ENCODE peak calls at places on chromosomes 16 and 17, in eight cellular contexts. S is right cardiac atrium; G is mucosa of descending colon; A is Peyer's patch; K is effector memory CD4-positive, alpha-beta T cell; M is neuronal stem cell; Z is H9; C is transverse colon. T is an unnamed sample. For H3K4me1, the result is how much of the 10 kb centered on the place peaks cover.

GRCh38 chr17:57425903-57426574 is 169.7 kb downstream of the MSI2 start:
- DNase-seq in S (no peak), G (no peak), A (no peak), K (no peak), M (no peak), Z (no peak), C (no peak), T (no peak)

GRCh38 chr17:15266325-15266950 is 1.3 kb upstream of the PMP22 start:
- DNase-seq in S (no peak), G (no peak), A (no peak), K (no peak), M (no peak), Z (no peak), C (no peak), T (no peak)

GRCh38 chr16:73210686-73211085 is 162.8 kb upstream of the ZFHX3 start:
- DNase-seq in S (no peak), G (no peak), A (no peak), K (no peak), M (no peak), Z (no peak), C (no peak), T (no peak)

GRCh38 chr16:29170393-29171239 is 185.8 kb downstream of the LAT start:
- DNase-seq in S (peak), G (no peak), A (no peak), K (no peak), M (no peak), Z (no peak), C (no peak), T (no peak)

GRCh38 chr16:87843678-87844373 is 25.5 kb downstream of the SLC7A5 start:
- DNase-seq in S (no peak), G (no peak), A (no peak), K (no peak), M (no peak), Z (no peak), C (no peak), T (no peak)

GRCh38 chr17:41785876-41786226 is 660 bp downstream of the JUP start:
- DNase-seq in S (peak), G (peak), A (no peak), K (no peak), M (no peak), Z (peak), C (peak), T (peak)

GRCh38 chr16:14304891-14305459 is 233.9 kb downstream of the MRTFB start:
- DNase-seq in S (no peak), G (no peak), A (no peak), K (no peak), M (no peak), Z (no peak), C (no peak), T (no peak)

GRCh38 chr16:1245452-1246005 is 5.0 kb downstream of the TPSAB1 start:
- DNase-seq in S (no peak), G (peak), A (no peak), K (no peak), M (no peak), Z (no peak), C (no peak), T (no peak)

GRCh38 chr17:10318540-10318939 is 54.3 kb downstream of the MYH13 start:
- DNase-seq in S (no peak), G (no peak), A (no peak), K (no peak), M (no peak), Z (no peak), C (no peak), T (no peak)

GRCh38 chr17:12024332-12024731 is 3.7 kb downstream of the MAP2K4 start:
- DNase-seq in S (no peak), G (no peak), A (no peak), K (no peak), M (no peak), Z (no peak), C (no peak), T (no peak)

GRCh38 chr17:78421534-78422266 is 43.3 kb downstream of the PGS1 start:
- DNase-seq in S (peak), G (peak), A (peak), K (peak), M (peak), Z (peak), C (peak), T (peak)

GRCh38 chr16:69930117-69930776 is 20.9 kb upstream of the CLEC18A start:
- DNase-seq in S (peak), G (no peak), A (peak), K (peak), M (peak), Z (peak), C (peak), T (no peak)

GRCh38 chr17:77391668-77392375 is 251.1 kb downstream of the SEC14L1 start:
- DNase-seq in S (peak), G (no peak), A (no peak), K (no peak), M (no peak), Z (peak), C (peak), T (no peak)
- H3K4me1 ChIP-seq in S (half or more), G (half or more), A (under half), K (half or more), M (half or more), Z (under half), C (half or more), T (half or more)

DNA sequence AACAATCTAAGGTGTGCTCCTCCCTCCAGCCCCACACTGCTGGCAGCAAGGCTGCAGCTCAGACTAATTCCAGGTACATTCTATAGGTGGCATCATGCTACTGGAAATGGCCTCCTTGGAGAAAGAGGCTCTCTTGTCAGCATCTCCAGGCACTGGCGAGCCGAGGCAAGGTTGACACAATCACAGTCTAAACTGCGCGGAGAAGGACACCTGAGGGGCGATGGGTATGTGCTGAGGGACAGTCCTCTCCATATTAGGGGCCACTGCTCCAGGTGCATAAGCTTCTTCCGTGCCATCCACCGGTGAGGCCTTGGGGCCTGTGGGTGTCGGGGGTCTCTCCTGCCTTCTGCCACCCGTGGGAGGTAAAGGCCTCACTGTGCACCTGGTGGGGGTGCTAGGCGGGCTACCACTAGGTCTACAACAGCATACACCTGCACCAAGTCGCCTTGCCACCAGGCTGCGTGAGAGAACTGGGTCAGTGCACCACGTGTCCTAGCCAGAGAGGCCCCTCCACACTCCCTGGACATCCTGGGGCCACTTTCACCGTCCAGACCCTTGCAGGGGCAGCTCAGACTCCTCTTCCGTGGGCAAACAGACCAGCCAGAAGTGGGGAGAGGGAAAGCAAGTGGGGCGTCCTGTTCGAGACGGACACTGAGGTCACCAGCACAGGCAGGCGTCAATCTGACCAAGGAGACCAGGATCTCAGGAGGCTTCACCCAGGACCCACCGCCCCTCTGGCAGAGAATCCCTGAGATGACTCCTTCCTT is 12.1 kb upstream of the CBX8 start:
- DNase-seq in S (peak), G (no peak), A (no peak), K (no peak), M (no peak), Z (peak), C (peak), T (peak)
- H3K4me1 ChIP-seq in S (under half), G (under half), A (under half), K (under half), M (under half), Z (under half), C (under half), T (under half)

GRCh38 chr17:19366637-19366972 is 4.1 kb upstream of the B9D1 start:
- DNase-seq in S (no peak), G (no peak), A (no peak), K (no peak), M (no peak), Z (no peak), C (no peak), T (no peak)

GRCh38 chr17:19369846-19370492 is 7.4 kb upstream of the B9D1 start:
- DNase-seq in S (peak), G (no peak), A (no peak), K (no peak), M (no peak), Z (no peak), C (peak), T (no peak)

GRCh38 chr17:19365833-19366636 is 3.5 kb upstream of the B9D1 start:
- DNase-seq in S (no peak), G (no peak), A (no peak), K (no peak), M (no peak), Z (no peak), C (no peak), T (no peak)

GRCh38 chr17:19369107-19369778 is 6.7 kb upstream of the B9D1 start:
- DNase-seq in S (no peak), G (no peak), A (no peak), K (no peak), M (no peak), Z (no peak), C (peak), T (no peak)

DNA sequence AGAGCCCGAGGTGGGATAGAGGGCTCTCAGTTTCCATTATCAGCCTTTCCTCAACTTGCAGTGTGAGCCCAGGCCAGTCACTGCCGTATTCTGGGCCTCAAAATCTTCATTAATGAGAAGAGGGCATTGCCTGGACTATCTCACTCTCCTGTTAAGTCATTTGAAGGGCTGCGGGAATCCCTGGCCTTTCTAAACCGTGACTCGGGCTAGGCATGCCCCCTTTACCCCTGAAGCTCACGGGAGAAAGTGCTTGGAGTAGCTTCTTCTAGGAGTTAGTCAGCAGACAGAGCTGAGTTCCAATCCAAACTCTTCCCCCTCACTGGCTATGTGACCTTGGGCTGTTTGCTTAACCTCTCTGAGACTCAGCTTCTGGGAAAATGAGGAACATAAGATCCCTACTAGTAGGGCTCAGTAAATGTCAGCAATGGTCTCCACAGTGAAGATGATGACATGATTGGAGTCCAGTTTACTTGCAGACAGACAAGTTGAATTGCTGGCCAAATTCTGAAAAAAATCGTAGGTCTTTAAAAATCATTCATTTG is 5.7 kb upstream of the B9D1 start:
- DNase-seq in S (no peak), G (no peak), A (no peak), K (no peak), M (no peak), Z (no peak), C (no peak), T (no peak)
- H3K4me1 ChIP-seq in S (under half), G (under half), A (under half), K (under half), M (under half), Z (under half), C (under half), T (under half)

DNA sequence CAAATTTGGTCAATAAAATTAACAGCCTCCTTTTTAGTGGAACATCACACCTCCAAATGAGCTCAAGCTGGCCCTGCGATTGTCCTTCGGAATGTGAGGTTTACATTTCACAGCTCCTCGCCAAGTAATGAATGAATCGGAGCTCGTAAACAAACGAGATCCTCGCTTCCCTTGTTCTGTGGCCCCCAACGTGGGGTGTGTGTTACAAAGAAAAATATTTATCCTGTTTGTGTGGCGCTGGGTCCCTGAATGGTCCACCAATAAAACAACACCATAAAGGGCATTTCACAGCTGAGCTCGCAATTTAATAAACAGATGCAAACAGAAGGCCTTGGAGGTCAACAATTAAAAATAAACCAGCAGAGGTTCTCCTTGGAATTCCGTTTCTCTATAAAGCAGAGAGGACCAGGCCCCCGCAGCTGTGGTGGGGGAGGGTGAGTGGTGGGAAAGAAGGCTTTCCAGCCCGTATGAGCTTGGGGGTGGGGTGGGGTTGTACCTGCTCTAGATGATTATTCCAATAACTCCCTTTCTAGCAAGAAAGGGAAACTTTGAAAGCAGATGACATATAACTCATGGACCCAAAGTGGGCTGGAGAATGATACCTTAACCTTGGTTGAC is 393.9 kb upstream of the SALL1 start:
- DNase-seq in S (no peak), G (no peak), A (no peak), K (no peak), M (peak), Z (no peak), C (no peak), T (no peak)
- H3K4me1 ChIP-seq in S (under half), G (under half), A (under half), K (under half), M (under half), Z (under half), C (under half), T (under half)

GRCh38 chr17:17153709-17154108 is 52.4 kb downstream of the PLD6 start:
- DNase-seq in S (peak), G (no peak), A (no peak), K (no peak), M (no peak), Z (no peak), C (no peak), T (no peak)

GRCh38 chr17:17154981-17155380 is 51.2 kb downstream of the PLD6 start:
- DNase-seq in S (peak), G (no peak), A (no peak), K (no peak), M (no peak), Z (no peak), C (no peak), T (no peak)

GRCh38 chr17:17155568-17155967 is 50.6 kb downstream of the PLD6 start:
- DNase-seq in S (no peak), G (no peak), A (no peak), K (no peak), M (no peak), Z (no peak), C (no peak), T (peak)

GRCh38 chr17:17153071-17153470 is 53.1 kb downstream of the PLD6 start:
- DNase-seq in S (peak), G (no peak), A (no peak), K (no peak), M (no peak), Z (no peak), C (no peak), T (no peak)

GRCh38 chr17:17154556-17154955 is 51.6 kb downstream of the PLD6 start:
- DNase-seq in S (peak), G (no peak), A (no peak), K (no peak), M (no peak), Z (no peak), C (no peak), T (no peak)
- H3K4me1 ChIP-seq in S (under half), G (under half), A (under half), K (under half), M (under half), Z (under half), C (under half), T (under half)

GRCh38 chr16:84182104-84182503 is 4.8 kb downstream of the TAF1C start:
- DNase-seq in S (no peak), G (no peak), A (no peak), K (no peak), M (no peak), Z (no peak), C (no peak), T (no peak)

GRCh38 chr16:84179612-84180320 is 7.1 kb downstream of the TAF1C start:
- DNase-seq in S (peak), G (no peak), A (no peak), K (no peak), M (no peak), Z (no peak), C (no peak), T (no peak)

GRCh38 chr16:84180519-84181140 is 6.2 kb downstream of the TAF1C start:
- DNase-seq in S (no peak), G (no peak), A (no peak), K (no peak), M (no peak), Z (no peak), C (no peak), T (no peak)

GRCh38 chr16:84182680-84183571 is 3.9 kb downstream of the TAF1C start:
- DNase-seq in S (no peak), G (no peak), A (no peak), K (no peak), M (no peak), Z (no peak), C (no peak), T (no peak)

DNA sequence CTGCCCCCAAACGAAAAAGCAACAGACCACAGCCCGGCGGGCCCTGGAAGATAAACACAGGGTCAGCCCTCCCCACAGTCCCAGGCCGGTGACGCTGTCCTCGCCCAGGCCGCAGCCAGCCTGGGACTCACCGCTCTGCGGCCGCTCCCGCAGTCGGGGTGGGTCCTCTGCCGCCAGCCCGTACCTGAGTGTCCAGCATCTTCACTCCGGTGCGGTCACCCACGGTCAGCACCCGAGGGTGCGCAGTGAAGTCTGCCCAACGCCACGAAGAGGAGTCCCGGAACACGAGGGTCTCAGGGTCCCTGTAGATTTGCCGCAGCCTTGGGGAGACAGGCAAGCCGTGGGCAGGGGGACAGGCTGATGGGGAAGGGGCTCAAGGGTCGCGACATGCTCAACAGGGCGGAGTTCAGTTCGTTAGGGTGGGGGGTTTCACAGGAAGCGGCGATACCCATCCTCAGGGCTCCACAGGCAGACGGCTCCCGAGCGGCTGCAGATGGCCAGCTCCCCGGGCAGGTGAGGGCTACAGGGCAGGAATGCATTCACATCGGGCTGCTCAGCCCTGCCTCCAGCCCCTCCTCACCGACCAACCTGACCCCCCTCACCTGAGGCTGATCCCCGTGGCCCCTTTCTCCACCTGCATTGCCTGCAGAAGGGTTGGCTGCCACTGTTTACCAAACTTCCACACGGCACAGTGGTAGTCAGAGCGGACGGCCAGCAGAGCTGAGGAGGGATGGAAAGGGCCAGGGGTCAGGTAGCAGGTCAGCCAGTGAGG is 5.5 kb downstream of the TAF1C start:
- DNase-seq in S (no peak), G (no peak), A (no peak), K (no peak), M (no peak), Z (no peak), C (no peak), T (no peak)
- H3K4me1 ChIP-seq in S (under half), G (under half), A (under half), K (under half), M (under half), Z (under half), C (under half), T (under half)

DNA sequence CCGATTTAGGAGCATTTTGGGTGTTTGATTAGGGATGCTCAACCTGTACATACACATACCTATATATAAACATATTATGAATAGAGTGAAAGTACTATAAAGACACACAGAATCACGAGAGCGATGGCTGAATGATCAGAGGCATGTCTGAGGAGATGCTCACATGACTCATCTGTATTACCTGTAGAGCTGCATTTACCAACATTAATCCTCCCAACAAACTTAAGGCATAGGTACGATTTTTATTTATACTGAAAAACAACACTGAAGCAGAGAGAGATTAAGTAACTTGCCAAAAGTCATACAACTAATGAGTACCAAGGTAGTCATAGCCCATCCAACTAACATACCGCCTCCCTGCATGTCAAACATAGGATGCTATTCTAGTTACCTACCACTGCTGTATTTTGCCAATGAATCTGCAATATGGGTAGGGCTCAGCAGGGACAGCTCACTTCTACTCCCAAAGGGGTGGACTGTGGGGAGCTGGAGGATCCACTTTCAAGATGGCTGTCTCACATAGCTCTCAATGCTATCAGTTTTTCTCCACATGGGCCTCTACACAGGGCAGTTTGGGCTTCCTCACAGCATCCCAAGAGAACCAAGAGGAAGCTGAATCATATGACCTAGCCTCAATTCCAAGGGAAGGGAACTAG is 7.3 kb downstream of the CYB5D1 start:
- DNase-seq in S (no peak), G (no peak), A (no peak), K (no peak), M (no peak), Z (no peak), C (no peak), T (no peak)
- H3K4me1 ChIP-seq in S (under half), G (under half), A (under half), K (under half), M (under half), Z (under half), C (under half), T (under half)

GRCh38 chr17:76263896-76264295 is 1.3 kb upstream of the UBALD2 start:
- DNase-seq in S (peak), G (no peak), A (no peak), K (no peak), M (no peak), Z (no peak), C (no peak), T (no peak)
- H3K4me1 ChIP-seq in S (under half), G (half or more), A (under half), K (under half), M (under half), Z (under half), C (half or more), T (under half)

T was measured in right lobe of liver.